ENCODE peak calls at places on chromosome 18, in eight cellular contexts. J is heart right ventricle; O is A673; N is colonic mucosa; T is transverse colon; U is sigmoid colon; H is heart left ventricle; D is effector memory CD4-positive, alpha-beta T cell. S is an unnamed sample. For H3K36me3, the result is how much of the 10 kb centered on the place peaks cover.

GRCh38 chr18:4068552-4069158 is 386.5 kb downstream of the DLGAP1 start:
- DNase-seq in N (peak), J (peak), O (peak), U (no peak), D (no peak), T (peak), H (peak), S (no peak)

GRCh38 chr18:27363918-27364317 is 178.8 kb upstream of the CHST9 start:
- DNase-seq in J (no peak), N (no peak), O (peak), D (no peak), H (no peak), U (no peak), T (no peak), S (no peak)

GRCh38 chr18:8559612-8560011 is 49.6 kb upstream of the RAB12 start:
- DNase-seq in T (no peak), U (no peak), O (no peak), H (no peak), N (no peak), D (no peak), J (no peak), S (no peak)

GRCh38 chr18:916562-916961 is 11.9 kb downstream of the ADCYAP1 start:
- DNase-seq in U (no peak), J (no peak), T (no peak), O (no peak), N (no peak), H (no peak), D (no peak), S (no peak)

GRCh38 chr18:8805552-8805951 is 100.2 kb downstream of the MTCL1 start:
- DNase-seq in O (no peak), T (no peak), U (no peak), D (no peak), J (no peak), N (no peak), H (no peak), S (no peak)

GRCh38 chr18:51522821-51523220 is 325.3 kb upstream of the MEX3C start:
- DNase-seq in N (no peak), J (no peak), H (no peak), D (no peak), O (no peak), U (no peak), T (no peak), S (no peak)

GRCh38 chr18:79211844-79212243 is 142.7 kb downstream of the ATP9B start:
- DNase-seq in N (no peak), D (no peak), U (no peak), T (no peak), H (no peak), J (no peak), O (peak), S (no peak)

GRCh38 chr18:78080081-78080480 is 830.4 kb downstream of the GALR1 start:
- DNase-seq in T (no peak), U (no peak), N (no peak), H (no peak), D (no peak), O (no peak), J (no peak), S (no peak)

GRCh38 chr18:40962784-40963183 is 992.2 kb upstream of the PIK3C3 start:
- DNase-seq in H (no peak), T (no peak), U (no peak), J (no peak), D (no peak), O (no peak), N (no peak), S (no peak)

GRCh38 chr18:31643003-31643402 is 41.4 kb downstream of the B4GALT6 start:
- DNase-seq in J (no peak), H (no peak), T (no peak), N (no peak), O (no peak), U (no peak), D (no peak), S (no peak)

GRCh38 chr18:28178720-28179119 is 1.8 kb upstream of the CDH2 start:
- DNase-seq in D (no peak), J (no peak), U (no peak), O (peak), H (no peak), T (no peak), N (no peak), S (no peak)

GRCh38 chr18:34738173-34738894 is 28.2 kb downstream of the DTNA start:
- DNase-seq in T (no peak), O (peak), J (no peak), D (no peak), U (no peak), H (no peak), N (no peak), S (no peak)

GRCh38 chr18:22086973-22087372 is 82.4 kb upstream of the GATA6 start:
- DNase-seq in J (no peak), U (no peak), T (no peak), H (no peak), D (no peak), O (no peak), N (no peak), S (no peak)

GRCh38 chr18:58345064-58345463 is 283.8 kb downstream of the ALPK2 start:
- DNase-seq in D (no peak), T (no peak), H (no peak), U (no peak), J (no peak), O (no peak), N (no peak), S (no peak)

GRCh38 chr18:78607784-78608183 is 371.8 kb upstream of the SALL3 start:
- DNase-seq in D (no peak), J (no peak), N (no peak), O (no peak), H (no peak), T (no peak), U (no peak), S (no peak)

GRCh38 chr18:57353137-57353939 is 981 bp downstream of the ST8SIA3 start:
- DNase-seq in U (no peak), T (no peak), N (no peak), J (no peak), H (no peak), O (no peak), D (no peak), S (no peak)

GRCh38 chr18:69240275-69240674 is 160.4 kb upstream of the DOK6 start:
- DNase-seq in O (no peak), T (no peak), J (no peak), U (no peak), N (no peak), H (no peak), D (no peak), S (no peak)

GRCh38 chr18:48820483-48821250 is 130.1 kb downstream of the SMAD7 start:
- DNase-seq in D (no peak), H (no peak), N (no peak), U (peak), J (peak), O (no peak), T (peak), S (peak)

GRCh38 chr18:8797206-8797605 is 91.8 kb downstream of the MTCL1 start:
- DNase-seq in U (no peak), N (peak), O (no peak), D (no peak), H (no peak), J (no peak), T (peak), S (no peak)

GRCh38 chr18:11989966-11990380 is 8.7 kb downstream of the IMPA2 start:
- DNase-seq in N (no peak), O (no peak), T (no peak), J (no peak), H (no peak), U (peak), D (no peak), S (no peak)

GRCh38 chr18:32271649-32272324 is 81.9 kb downstream of the MEP1B start:
- DNase-seq in U (no peak), H (no peak), T (peak), D (no peak), N (no peak), J (peak), O (peak), S (no peak)

GRCh38 chr18:57630759-57631660 is 9.4 kb upstream of the NARS1 start:
- DNase-seq in N (no peak), O (no peak), J (no peak), U (no peak), H (no peak), T (no peak), D (no peak), S (no peak)

GRCh38 chr18:8752329-8752728 is 47.0 kb downstream of the MTCL1 start:
- DNase-seq in O (no peak), U (no peak), J (no peak), H (no peak), D (no peak), T (no peak), N (no peak), S (no peak)

GRCh38 chr18:57559311-57559710 is 27.2 kb downstream of the FECH start:
- DNase-seq in N (no peak), H (peak), O (no peak), D (no peak), J (peak), U (no peak), T (no peak), S (no peak)

GRCh38 chr18:62944454-62944853 is 229.1 kb downstream of the PHLPP1 start:
- DNase-seq in H (no peak), T (no peak), D (no peak), U (no peak), O (no peak), J (no peak), N (no peak), S (no peak)

GRCh38 chr18:6624729-6625308 is 104.7 kb upstream of the ARHGAP28 start:
- DNase-seq in D (no peak), U (no peak), J (no peak), N (no peak), H (no peak), O (no peak), T (no peak), S (no peak)

GRCh38 chr18:32368170-32368569 is 102.5 kb downstream of the GAREM1 start:
- DNase-seq in J (no peak), N (no peak), H (no peak), T (no peak), D (no peak), U (no peak), O (no peak), S (no peak)

GRCh38 chr18:70234667-70235459 is 29.4 kb upstream of the RTTN start:
- DNase-seq in H (peak), O (no peak), U (no peak), D (no peak), N (no peak), J (peak), T (no peak), S (no peak)

GRCh38 chr18:70243131-70243530 is 37.6 kb upstream of the RTTN start:
- DNase-seq in O (no peak), T (peak), D (no peak), J (no peak), N (peak), H (no peak), U (no peak), S (no peak)

GRCh38 chr18:49835405-49835804 is 22.1 kb upstream of the ACAA2 start:
- DNase-seq in U (no peak), T (no peak), D (no peak), O (no peak), J (no peak), H (no peak), N (no peak), S (no peak)
- H3K27ac ChIP-seq in U (no peak), T (no peak), D (no peak), O (no peak), J (no peak), H (no peak), N (no peak), S (no peak)

DNA sequence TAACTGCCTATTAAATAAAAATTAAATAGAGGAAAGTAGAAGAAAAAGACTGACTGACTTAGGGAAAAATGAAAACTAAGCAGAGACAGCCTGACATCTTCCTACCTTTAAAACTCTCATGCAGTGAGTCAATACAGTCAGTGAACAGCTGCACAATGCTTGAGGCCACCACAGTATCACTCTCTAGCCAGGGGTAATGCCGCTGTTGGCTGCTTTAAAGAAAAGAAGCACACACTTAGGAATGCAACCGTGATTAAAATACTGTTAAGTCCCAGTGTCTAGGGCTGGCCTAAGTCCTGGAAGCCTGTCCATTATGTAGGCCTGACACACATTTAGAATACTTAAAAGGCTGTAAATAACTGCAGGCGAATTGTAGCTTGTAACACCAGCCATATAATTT is 50.7 kb downstream of the SIGLEC15 start:
- DNase-seq in J (no peak), U (no peak), N (no peak), T (no peak), D (no peak), O (no peak), H (no peak), S (no peak)
- H3K36me3 ChIP-seq in J (half or more), U (half or more), N (under half), T (under half), D (under half), O (under half), H (half or more), S (under half)

DNA sequence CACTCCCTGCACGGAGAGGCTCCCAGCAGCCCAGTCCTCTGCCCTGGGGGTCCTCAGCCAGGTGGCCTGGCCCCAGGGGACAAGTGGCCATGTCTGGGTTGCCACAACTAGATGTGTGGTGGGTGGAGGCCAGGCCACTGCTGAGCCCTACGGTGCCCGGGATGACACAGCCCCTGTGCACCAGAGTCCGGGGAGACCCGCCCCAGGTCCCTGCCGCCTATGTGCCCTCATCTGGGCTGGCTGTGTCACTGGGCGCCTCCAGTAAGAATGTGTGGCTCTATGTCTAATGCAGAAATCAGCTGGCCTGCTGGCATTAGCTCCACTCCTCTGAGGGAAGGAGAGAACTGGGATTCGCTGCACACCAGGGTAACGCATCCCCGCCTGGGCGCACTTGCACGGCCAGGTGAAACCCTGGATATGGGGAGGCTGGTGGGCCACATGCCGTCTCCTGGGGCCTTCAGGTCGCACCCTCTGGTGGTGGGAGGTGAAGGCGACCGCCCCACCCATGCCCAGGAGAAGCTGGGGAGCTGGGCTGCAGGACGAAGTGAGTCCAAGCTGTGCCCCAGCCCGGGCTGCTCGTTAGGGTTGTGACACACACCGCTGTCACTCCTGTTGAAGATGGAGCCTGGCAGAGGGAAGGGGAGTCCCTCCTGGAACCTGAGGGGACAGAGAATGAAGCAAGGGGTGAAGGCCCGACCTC is 136.1 kb downstream of the PTGR3 start:
- DNase-seq in H (no peak), N (no peak), J (no peak), U (peak), D (no peak), T (no peak), O (no peak), S (peak)
- H3K27ac ChIP-seq in H (no peak), N (no peak), J (no peak), U (no peak), D (no peak), T (no peak), O (no peak), S (no peak)

GRCh38 chr18:10705291-10705690 is 179.5 kb downstream of the NAPG start:
- DNase-seq in O (no peak), U (no peak), D (no peak), T (no peak), H (no peak), J (no peak), N (no peak), S (no peak)

GRCh38 chr18:10702196-10702595 is 176.4 kb downstream of the NAPG start:
- DNase-seq in N (no peak), U (no peak), T (no peak), H (no peak), O (no peak), D (no peak), J (no peak), S (no peak)

GRCh38 chr18:10707294-10707693 is 181.5 kb downstream of the NAPG start:
- DNase-seq in U (no peak), H (no peak), T (no peak), O (no peak), J (no peak), N (no peak), D (no peak), S (no peak)

GRCh38 chr18:10705786-10706185 is 180.0 kb downstream of the NAPG start:
- DNase-seq in T (no peak), N (no peak), O (no peak), D (no peak), U (no peak), J (no peak), H (no peak), S (no peak)
- H3K36me3 ChIP-seq in T (under half), N (under half), O (under half), D (under half), U (under half), J (under half), H (under half), S (under half)

DNA sequence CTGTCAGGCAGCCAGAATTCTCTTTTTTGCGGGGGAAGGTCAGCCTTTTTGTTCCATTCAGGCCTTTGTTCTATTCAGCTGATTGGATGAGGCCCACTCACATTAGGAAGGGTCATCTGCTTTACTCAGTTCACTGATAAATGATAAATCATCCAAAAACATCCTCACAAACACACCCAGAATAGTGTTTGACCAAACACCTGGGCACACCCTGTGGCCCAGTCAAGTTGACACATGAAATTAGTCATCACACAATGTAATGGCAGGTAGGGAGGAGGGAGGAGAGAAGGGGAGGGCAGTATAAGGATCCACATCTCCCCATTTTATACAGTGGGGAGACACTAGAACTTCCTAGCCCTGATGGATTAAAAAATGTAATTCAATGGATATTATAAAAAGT is 8.3 kb upstream of the RMC1 start:
- DNase-seq in J (no peak), D (no peak), N (peak), H (no peak), U (no peak), O (no peak), T (no peak), S (no peak)
- H3K27ac ChIP-seq in J (no peak), D (no peak), N (no peak), H (no peak), U (no peak), O (no peak), T (no peak), S (no peak)

GRCh38 chr18:2912357-2913299 is 65.8 kb downstream of the EMILIN2 start:
- DNase-seq in J (no peak), T (no peak), U (peak), N (no peak), O (no peak), D (no peak), H (no peak), S (peak)

GRCh38 chr18:2911533-2911932 is 64.7 kb downstream of the EMILIN2 start:
- DNase-seq in J (no peak), N (no peak), T (no peak), O (no peak), D (no peak), H (no peak), U (no peak), S (no peak)

GRCh38 chr18:2910261-2910660 is 63.5 kb downstream of the EMILIN2 start:
- DNase-seq in H (no peak), D (no peak), T (no peak), J (no peak), O (no peak), N (no peak), U (no peak), S (no peak)

GRCh38 chr18:2909431-2910140 is 62.8 kb downstream of the EMILIN2 start:
- DNase-seq in H (no peak), T (no peak), U (no peak), J (no peak), D (no peak), N (no peak), O (no peak), S (peak)

DNA sequence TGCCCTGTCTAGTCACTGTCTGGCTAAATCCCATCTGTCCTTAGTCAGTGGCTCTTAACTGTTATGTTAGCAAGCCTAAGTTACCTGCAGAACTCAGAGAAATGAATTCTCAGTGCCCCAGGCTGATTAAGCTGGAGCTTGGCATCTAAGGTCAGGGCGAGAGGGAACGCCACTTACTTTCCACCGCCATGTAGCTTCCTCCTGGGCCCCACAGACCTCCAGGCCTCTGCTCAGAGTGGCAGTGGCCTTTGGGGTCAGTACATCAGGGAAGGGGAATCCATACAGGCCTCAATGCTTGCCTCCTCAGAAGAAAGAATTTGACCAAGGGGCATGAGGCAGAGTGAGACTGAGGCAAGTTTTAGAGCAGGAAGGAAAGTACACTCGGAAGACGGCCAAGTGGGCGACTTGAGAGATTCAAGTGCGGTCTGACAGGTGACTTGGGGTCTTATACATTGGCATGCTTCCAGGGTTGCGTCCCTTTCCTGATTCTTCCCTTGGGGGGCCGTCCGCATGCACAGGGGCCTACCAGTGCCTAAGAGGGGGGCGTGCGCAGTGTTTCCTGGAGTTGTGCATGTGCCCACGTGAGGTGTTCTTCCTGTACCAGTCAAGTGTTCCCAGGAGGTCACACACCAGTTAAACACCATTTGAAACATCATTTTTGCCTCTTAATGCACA is 64.1 kb downstream of the EMILIN2 start:
- DNase-seq in U (no peak), D (no peak), T (no peak), O (no peak), N (no peak), J (no peak), H (no peak), S (no peak)
- H3K36me3 ChIP-seq in U (under half), D (under half), T (under half), O (under half), N (under half), J (under half), H (under half), S (under half)

DNA sequence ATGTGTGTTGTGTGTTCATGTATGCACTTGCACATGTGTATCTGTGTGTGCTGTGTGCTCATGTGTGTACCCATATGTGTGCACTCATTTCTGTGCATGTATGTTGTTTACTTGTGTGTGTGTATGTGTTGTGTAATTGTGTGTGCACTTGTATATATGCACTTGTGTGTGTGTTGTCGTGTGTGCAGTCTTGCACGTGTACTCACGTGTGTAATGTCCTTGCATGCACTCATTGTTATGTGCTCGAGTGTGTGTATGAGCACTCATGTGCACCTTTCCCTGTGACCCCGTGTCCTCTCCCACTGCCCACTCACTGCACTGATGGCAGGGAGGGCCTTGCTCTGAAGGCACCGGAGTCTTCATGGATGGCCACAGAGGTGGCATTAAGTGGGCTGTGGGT is 92.0 kb downstream of the SMIM21 start:
- DNase-seq in U (no peak), H (no peak), T (no peak), N (no peak), J (no peak), O (no peak), D (no peak), S (no peak)
- H3K27ac ChIP-seq in U (no peak), H (no peak), T (no peak), N (no peak), J (no peak), O (no peak), D (no peak), S (no peak)

S was measured in right atrium auricular region.